ENCODE peak calls at places on chromosomes 5 and 9, in eight cellular contexts. K, P, Z, A, I, N, C and Y are unnamed samples.

GRCh38 chr5:36108758-36109245 is 42.1 kb upstream of the UGT3A2 start:
- DNase-seq in K (no peak), P (no peak), Z (no peak), A (no peak), I (no peak), N (no peak), C (no peak), Y (no peak)

GRCh38 chr5:127321465-127321864 is 30.9 kb downstream of the MEGF10 start:
- DNase-seq in K (no peak), P (no peak), Z (no peak), A (no peak), I (no peak), N (no peak), C (no peak), Y (no peak)

GRCh38 chr5:14386882-14387575 is 194.6 kb upstream of the OTULINL start:
- DNase-seq in K (no peak), P (no peak), Z (no peak), A (no peak), I (no peak), N (no peak), C (no peak), Y (no peak)

GRCh38 chr9:98185021-98185567 is 7.3 kb downstream of the CORO2A start:
- DNase-seq in K (no peak), P (no peak), Z (no peak), A (no peak), I (no peak), N (no peak), C (no peak), Y (no peak)

GRCh38 chr5:61329729-61330128 is 2.3 kb upstream of the ZSWIM6 start:
- DNase-seq in K (no peak), P (no peak), Z (no peak), A (no peak), I (no peak), N (no peak), C (no peak), Y (no peak)

GRCh38 chr5:7852988-7853387 is 2.1 kb upstream of the CFAP90 start:
- DNase-seq in K (no peak), P (peak), Z (no peak), A (no peak), I (no peak), N (no peak), C (no peak), Y (no peak)

GRCh38 chr5:43154424-43154823 is 33.7 kb downstream of the ZNF131 start:
- DNase-seq in K (no peak), P (no peak), Z (no peak), A (no peak), I (no peak), N (no peak), C (no peak), Y (no peak)

GRCh38 chr5:101045689-101046088 is 142.6 kb upstream of the ST8SIA4 start:
- DNase-seq in K (no peak), P (no peak), Z (no peak), A (no peak), I (no peak), N (no peak), C (no peak), Y (no peak)

GRCh38 chr9:108476574-108476973 is 379.2 kb downstream of the ACTL7B start:
- DNase-seq in K (no peak), P (no peak), Z (no peak), A (no peak), I (no peak), N (no peak), C (no peak), Y (no peak)

GRCh38 chr5:61416410-61416809 is 84.4 kb downstream of the ZSWIM6 start:
- DNase-seq in K (no peak), P (peak), Z (no peak), A (no peak), I (no peak), N (no peak), C (no peak), Y (no peak)

GRCh38 chr9:34957492-34958410 is at the start of gene PHF24:
- DNase-seq in K (no peak), P (peak), Z (no peak), A (peak), I (no peak), N (no peak), C (no peak), Y (no peak)

GRCh38 chr9:15909297-15909696 is 356.5 kb downstream of the CCDC171 start:
- DNase-seq in K (no peak), P (no peak), Z (no peak), A (no peak), I (no peak), N (no peak), C (no peak), Y (no peak)

GRCh38 chr5:108264533-108264932 is 117.4 kb downstream of the FBXL17 start:
- DNase-seq in K (no peak), P (no peak), Z (no peak), A (no peak), I (no peak), N (no peak), C (no peak), Y (no peak)

GRCh38 chr5:39024005-39024404 is 50.2 kb downstream of the RICTOR start:
- DNase-seq in K (no peak), P (peak), Z (peak), A (no peak), I (no peak), N (no peak), C (no peak), Y (no peak)

GRCh38 chr5:56601641-56602071 is 213.7 kb upstream of the MAP3K1 start:
- DNase-seq in K (no peak), P (peak), Z (no peak), A (no peak), I (no peak), N (no peak), C (no peak), Y (no peak)

GRCh38 chr5:96761618-96762017 is 46.1 kb downstream of the ERAP1 start:
- DNase-seq in K (no peak), P (no peak), Z (no peak), A (no peak), I (no peak), N (no peak), C (no peak), Y (no peak)

GRCh38 chr5:10653033-10653432 is 89.2 kb downstream of the ANKRD33B start:
- DNase-seq in K (no peak), P (no peak), Z (no peak), A (no peak), I (no peak), N (no peak), C (no peak), Y (no peak)